ENCODE peak calls at places on chromosomes 12 and 14, in nine cellular contexts. One of them, this sample, is unnamed.

GRCh38 chr12:1189163-1189562 is 198.1 kb downstream of the ERC1 start:
- DNase-seq in GM03348: no peak
- DNase-seq in amniotic stem cell: no peak
- DNase-seq in GM06990: no peak
- DNase-seq in smooth muscle cell of the brain vasculature: no peak
- DNase-seq in fibroblast of the aortic adventitia: no peak
- DNase-seq in nephron progenitor cell: no peak
- DNase-seq in fibroblast of lung: no peak
- DNase-seq in neural progenitor cell: no peak
- DNase-seq in this sample: no peak

GRCh38 chr12:131830335-131831020 is 2.3 kb downstream of the MMP17 start:
- DNase-seq in GM03348: peak
- DNase-seq in amniotic stem cell: peak
- DNase-seq in GM06990: no peak
- DNase-seq in smooth muscle cell of the brain vasculature: no peak
- DNase-seq in fibroblast of the aortic adventitia: peak
- DNase-seq in nephron progenitor cell: peak
- DNase-seq in fibroblast of lung: peak
- DNase-seq in neural progenitor cell: peak
- DNase-seq in this sample: peak

GRCh38 chr12:115163710-115164109 is 479.7 kb upstream of the TBX3 start:
- DNase-seq in GM03348: no peak
- DNase-seq in amniotic stem cell: no peak
- DNase-seq in GM06990: no peak
- DNase-seq in smooth muscle cell of the brain vasculature: no peak
- DNase-seq in fibroblast of the aortic adventitia: no peak
- DNase-seq in nephron progenitor cell: no peak
- DNase-seq in fibroblast of lung: no peak
- DNase-seq in neural progenitor cell: peak
- DNase-seq in this sample: no peak

GRCh38 chr14:60862283-60862682 is 118.6 kb downstream of the TRMT5 start:
- DNase-seq in GM03348: no peak
- DNase-seq in amniotic stem cell: no peak
- DNase-seq in GM06990: no peak
- DNase-seq in smooth muscle cell of the brain vasculature: peak
- DNase-seq in fibroblast of the aortic adventitia: peak
- DNase-seq in nephron progenitor cell: no peak
- DNase-seq in fibroblast of lung: no peak
- DNase-seq in neural progenitor cell: no peak
- DNase-seq in this sample: peak

GRCh38 chr14:92978229-92979021 is 55.5 kb downstream of the CHGA start:
- DNase-seq in GM03348: no peak
- DNase-seq in amniotic stem cell: no peak
- DNase-seq in GM06990: no peak
- DNase-seq in smooth muscle cell of the brain vasculature: no peak
- DNase-seq in fibroblast of the aortic adventitia: no peak
- DNase-seq in nephron progenitor cell: no peak
- DNase-seq in fibroblast of lung: no peak
- DNase-seq in neural progenitor cell: no peak
- DNase-seq in this sample: no peak

GRCh38 chr14:100896369-100897060 is 7.0 kb downstream of the RTL1 start:
- DNase-seq in GM03348: no peak
- DNase-seq in amniotic stem cell: no peak
- DNase-seq in GM06990: no peak
- DNase-seq in smooth muscle cell of the brain vasculature: no peak
- DNase-seq in fibroblast of the aortic adventitia: no peak
- DNase-seq in nephron progenitor cell: no peak
- DNase-seq in fibroblast of lung: no peak
- DNase-seq in neural progenitor cell: peak
- DNase-seq in this sample: no peak

GRCh38 chr12:24895612-24896011 is 53.3 kb downstream of the BCAT1 start:
- DNase-seq in GM03348: no peak
- DNase-seq in amniotic stem cell: no peak
- DNase-seq in GM06990: no peak
- DNase-seq in smooth muscle cell of the brain vasculature: no peak
- DNase-seq in fibroblast of the aortic adventitia: peak
- DNase-seq in nephron progenitor cell: no peak
- DNase-seq in fibroblast of lung: peak
- DNase-seq in neural progenitor cell: no peak
- DNase-seq in this sample: no peak

GRCh38 chr12:123075591-123076171 is 75.2 kb downstream of the PITPNM2 start:
- DNase-seq in GM03348: no peak
- DNase-seq in amniotic stem cell: peak
- DNase-seq in GM06990: peak
- DNase-seq in smooth muscle cell of the brain vasculature: no peak
- DNase-seq in fibroblast of the aortic adventitia: no peak
- DNase-seq in nephron progenitor cell: peak
- DNase-seq in fibroblast of lung: peak
- DNase-seq in neural progenitor cell: peak
- DNase-seq in this sample: peak

GRCh38 chr14:53127832-53128231 is 25.3 kb downstream of the DDHD1 start:
- DNase-seq in GM03348: no peak
- DNase-seq in amniotic stem cell: no peak
- DNase-seq in GM06990: no peak
- DNase-seq in smooth muscle cell of the brain vasculature: no peak
- DNase-seq in fibroblast of the aortic adventitia: no peak
- DNase-seq in nephron progenitor cell: no peak
- DNase-seq in fibroblast of lung: no peak
- DNase-seq in neural progenitor cell: no peak
- DNase-seq in this sample: no peak

GRCh38 chr14:95518045-95518751 is 1.7 kb upstream of the SYNE3 start:
- DNase-seq in GM03348: no peak
- DNase-seq in amniotic stem cell: no peak
- DNase-seq in GM06990: peak
- DNase-seq in smooth muscle cell of the brain vasculature: no peak
- DNase-seq in fibroblast of the aortic adventitia: peak
- DNase-seq in nephron progenitor cell: no peak
- DNase-seq in fibroblast of lung: peak
- DNase-seq in neural progenitor cell: no peak
- DNase-seq in this sample: no peak

GRCh38 chr12:116346751-116347150 is 69.3 kb upstream of the MED13L start:
- DNase-seq in GM03348: peak
- DNase-seq in amniotic stem cell: peak
- DNase-seq in GM06990: no peak
- DNase-seq in smooth muscle cell of the brain vasculature: peak
- DNase-seq in fibroblast of the aortic adventitia: peak
- DNase-seq in nephron progenitor cell: no peak
- DNase-seq in fibroblast of lung: peak
- DNase-seq in neural progenitor cell: no peak
- DNase-seq in this sample: no peak

GRCh38 chr14:53571589-53571988 is 385.0 kb downstream of the BMP4 start:
- DNase-seq in GM03348: no peak
- DNase-seq in amniotic stem cell: no peak
- DNase-seq in GM06990: no peak
- DNase-seq in smooth muscle cell of the brain vasculature: no peak
- DNase-seq in fibroblast of the aortic adventitia: no peak
- DNase-seq in nephron progenitor cell: no peak
- DNase-seq in fibroblast of lung: no peak
- DNase-seq in neural progenitor cell: no peak
- DNase-seq in this sample: no peak

GRCh38 chr12:30531731-30532678 is 163.7 kb downstream of the IPO8 start:
- DNase-seq in GM03348: no peak
- DNase-seq in amniotic stem cell: no peak
- DNase-seq in GM06990: no peak
- DNase-seq in smooth muscle cell of the brain vasculature: no peak
- DNase-seq in fibroblast of the aortic adventitia: no peak
- DNase-seq in nephron progenitor cell: no peak
- DNase-seq in fibroblast of lung: no peak
- DNase-seq in neural progenitor cell: no peak
- DNase-seq in this sample: peak

GRCh38 chr12:11563785-11564739 is 85.4 kb upstream of the ETV6 start:
- DNase-seq in GM03348: no peak
- DNase-seq in amniotic stem cell: no peak
- DNase-seq in GM06990: no peak
- DNase-seq in smooth muscle cell of the brain vasculature: no peak
- DNase-seq in fibroblast of the aortic adventitia: no peak
- DNase-seq in nephron progenitor cell: no peak
- DNase-seq in fibroblast of lung: no peak
- DNase-seq in neural progenitor cell: no peak
- DNase-seq in this sample: no peak

GRCh38 chr12:23421556-23421955 is 527.9 kb downstream of the SOX5 start:
- DNase-seq in GM03348: no peak
- DNase-seq in amniotic stem cell: no peak
- DNase-seq in GM06990: no peak
- DNase-seq in smooth muscle cell of the brain vasculature: no peak
- DNase-seq in fibroblast of the aortic adventitia: no peak
- DNase-seq in nephron progenitor cell: no peak
- DNase-seq in fibroblast of lung: no peak
- DNase-seq in neural progenitor cell: no peak
- DNase-seq in this sample: no peak

GRCh38 chr12:12870454-12870853 is 20.9 kb upstream of the GPRC5A start:
- DNase-seq in GM03348: peak
- DNase-seq in amniotic stem cell: peak
- DNase-seq in GM06990: no peak
- DNase-seq in smooth muscle cell of the brain vasculature: peak
- DNase-seq in fibroblast of the aortic adventitia: peak
- DNase-seq in nephron progenitor cell: no peak
- DNase-seq in fibroblast of lung: peak
- DNase-seq in neural progenitor cell: no peak
- DNase-seq in this sample: no peak

GRCh38 chr12:12819752-12820311 is 6.7 kb downstream of the DDX47 start:
- DNase-seq in GM03348: peak
- DNase-seq in amniotic stem cell: peak
- DNase-seq in GM06990: no peak
- DNase-seq in smooth muscle cell of the brain vasculature: no peak
- DNase-seq in fibroblast of the aortic adventitia: peak
- DNase-seq in nephron progenitor cell: no peak
- DNase-seq in fibroblast of lung: peak
- DNase-seq in neural progenitor cell: no peak
- DNase-seq in this sample: no peak

GRCh38 chr12:52155048-52155868 is 36.6 kb downstream of the KRT80 start:
- DNase-seq in GM03348: no peak
- DNase-seq in amniotic stem cell: no peak
- DNase-seq in GM06990: no peak
- DNase-seq in smooth muscle cell of the brain vasculature: no peak
- DNase-seq in fibroblast of the aortic adventitia: peak
- DNase-seq in nephron progenitor cell: no peak
- DNase-seq in fibroblast of lung: no peak
- DNase-seq in neural progenitor cell: no peak
- DNase-seq in this sample: no peak

GRCh38 chr12:92381856-92382255 is 236.2 kb upstream of the BTG1 start:
- DNase-seq in GM03348: no peak
- DNase-seq in amniotic stem cell: no peak
- DNase-seq in GM06990: no peak
- DNase-seq in smooth muscle cell of the brain vasculature: no peak
- DNase-seq in fibroblast of the aortic adventitia: no peak
- DNase-seq in nephron progenitor cell: no peak
- DNase-seq in fibroblast of lung: no peak
- DNase-seq in neural progenitor cell: no peak
- DNase-seq in this sample: no peak

GRCh38 chr14:104802120-104802912 is 1.4 kb downstream of the ZBTB42 start:
- DNase-seq in GM03348: no peak
- DNase-seq in amniotic stem cell: no peak
- DNase-seq in GM06990: no peak
- DNase-seq in smooth muscle cell of the brain vasculature: no peak
- DNase-seq in fibroblast of the aortic adventitia: no peak
- DNase-seq in nephron progenitor cell: no peak
- DNase-seq in fibroblast of lung: no peak
- DNase-seq in neural progenitor cell: no peak
- DNase-seq in this sample: no peak

GRCh38 chr12:27841392-27841882 is 61.4 kb upstream of the MANSC4 start:
- DNase-seq in GM03348: peak
- DNase-seq in amniotic stem cell: no peak
- DNase-seq in GM06990: no peak
- DNase-seq in smooth muscle cell of the brain vasculature: peak
- DNase-seq in fibroblast of the aortic adventitia: no peak
- DNase-seq in nephron progenitor cell: no peak
- DNase-seq in fibroblast of lung: peak
- DNase-seq in neural progenitor cell: no peak
- DNase-seq in this sample: no peak

GRCh38 chr12:107115119-107115518 is 21.8 kb upstream of the CRY1 start:
- DNase-seq in GM03348: no peak
- DNase-seq in amniotic stem cell: no peak
- DNase-seq in GM06990: no peak
- DNase-seq in smooth muscle cell of the brain vasculature: no peak
- DNase-seq in fibroblast of the aortic adventitia: no peak
- DNase-seq in nephron progenitor cell: no peak
- DNase-seq in fibroblast of lung: no peak
- DNase-seq in neural progenitor cell: no peak
- DNase-seq in this sample: no peak

GRCh38 chr12:48793696-48794095 is 4.8 kb upstream of the ADCY6 start:
- DNase-seq in GM03348: no peak
- DNase-seq in amniotic stem cell: no peak
- DNase-seq in GM06990: no peak
- DNase-seq in smooth muscle cell of the brain vasculature: no peak
- DNase-seq in fibroblast of the aortic adventitia: no peak
- DNase-seq in nephron progenitor cell: no peak
- DNase-seq in fibroblast of lung: no peak
- DNase-seq in neural progenitor cell: no peak
- DNase-seq in this sample: no peak

GRCh38 chr12:102685841-102686240 is 205.5 kb upstream of the IGF1 start:
- DNase-seq in GM03348: no peak
- DNase-seq in amniotic stem cell: no peak
- DNase-seq in GM06990: no peak
- DNase-seq in smooth muscle cell of the brain vasculature: no peak
- DNase-seq in fibroblast of the aortic adventitia: no peak
- DNase-seq in nephron progenitor cell: no peak
- DNase-seq in fibroblast of lung: no peak
- DNase-seq in neural progenitor cell: no peak
- DNase-seq in this sample: no peak

GRCh38 chr14:102087762-102088011 is 843 bp upstream of the HSP90AA1 start:
- DNase-seq in GM03348: no peak
- DNase-seq in amniotic stem cell: no peak
- DNase-seq in GM06990: no peak
- DNase-seq in smooth muscle cell of the brain vasculature: no peak
- DNase-seq in fibroblast of the aortic adventitia: no peak
- DNase-seq in nephron progenitor cell: no peak
- DNase-seq in fibroblast of lung: no peak
- DNase-seq in neural progenitor cell: no peak
- DNase-seq in this sample: no peak

GRCh38 chr12:57138526-57139272 is 8.7 kb downstream of the LRP1-AS start:
- DNase-seq in GM03348: peak
- DNase-seq in amniotic stem cell: no peak
- DNase-seq in GM06990: no peak
- DNase-seq in smooth muscle cell of the brain vasculature: no peak
- DNase-seq in fibroblast of the aortic adventitia: peak
- DNase-seq in nephron progenitor cell: no peak
- DNase-seq in fibroblast of lung: no peak
- DNase-seq in neural progenitor cell: no peak
- DNase-seq in this sample: no peak

GRCh38 chr12:57199191-57199590 is 17.4 kb upstream of the NXPH4 start:
- DNase-seq in GM03348: no peak
- DNase-seq in amniotic stem cell: no peak
- DNase-seq in GM06990: no peak
- DNase-seq in smooth muscle cell of the brain vasculature: no peak
- DNase-seq in fibroblast of the aortic adventitia: no peak
- DNase-seq in nephron progenitor cell: no peak
- DNase-seq in fibroblast of lung: no peak
- DNase-seq in neural progenitor cell: no peak
- DNase-seq in this sample: no peak

GRCh38 chr14:74502236-74503019 is 8.9 kb downstream of the ISCA2 start:
- DNase-seq in GM03348: no peak
- DNase-seq in amniotic stem cell: no peak
- DNase-seq in GM06990: no peak
- DNase-seq in smooth muscle cell of the brain vasculature: no peak
- DNase-seq in fibroblast of the aortic adventitia: peak
- DNase-seq in nephron progenitor cell: peak
- DNase-seq in fibroblast of lung: peak
- DNase-seq in neural progenitor cell: peak
- DNase-seq in this sample: peak

GRCh38 chr12:92649511-92650227 is 53.1 kb upstream of the PLEKHG7 start:
- DNase-seq in GM03348: peak
- DNase-seq in amniotic stem cell: peak
- DNase-seq in GM06990: peak
- DNase-seq in smooth muscle cell of the brain vasculature: peak
- DNase-seq in fibroblast of the aortic adventitia: peak
- DNase-seq in nephron progenitor cell: peak
- DNase-seq in fibroblast of lung: peak
- DNase-seq in neural progenitor cell: peak
- DNase-seq in this sample: peak

GRCh38 chr12:51449569-51450246 is 25.1 kb downstream of the SLC4A8 start:
- DNase-seq in GM03348: no peak
- DNase-seq in amniotic stem cell: no peak
- DNase-seq in GM06990: no peak
- DNase-seq in smooth muscle cell of the brain vasculature: no peak
- DNase-seq in fibroblast of the aortic adventitia: no peak
- DNase-seq in nephron progenitor cell: no peak
- DNase-seq in fibroblast of lung: peak
- DNase-seq in neural progenitor cell: no peak
- DNase-seq in this sample: no peak

GRCh38 chr12:1532367-1532752 is 62.0 kb downstream of the FBXL14 start:
- DNase-seq in GM03348: no peak
- DNase-seq in amniotic stem cell: no peak
- DNase-seq in GM06990: no peak
- DNase-seq in smooth muscle cell of the brain vasculature: no peak
- DNase-seq in fibroblast of the aortic adventitia: no peak
- DNase-seq in nephron progenitor cell: no peak
- DNase-seq in fibroblast of lung: no peak
- DNase-seq in neural progenitor cell: no peak
- DNase-seq in this sample: no peak